ENCODE peak calls at places on chromosome 9, in eight cellular contexts. U is stomach, N is WERI-Rb-1, H is upper lobe of right lung, B is BJ, O is mucosa of descending colon, Y is HFF-Myc, L is NB4. X is an unnamed sample.

GRCh38 chr9:124285903-124286291 is 28.1 kb downstream of the NEK6 start:
- DNase-seq in U (peak), N (no peak), H (peak), B (peak), O (peak), Y (peak), L (peak), X (peak)

GRCh38 chr9:15157371-15157770 is 149.6 kb downstream of the TTC39B start:
- DNase-seq in U (no peak), N (no peak), H (no peak), B (no peak), O (no peak), Y (no peak), L (no peak), X (peak)

GRCh38 chr9:138006576-138007233 is 129.1 kb downstream of the CACNA1B start:
- DNase-seq in U (peak), N (no peak), H (peak), B (no peak), O (no peak), Y (no peak), L (no peak), X (no peak)

GRCh38 chr9:77016526-77017504 is 2.6 kb upstream of the FOXB2 start:
- DNase-seq in U (no peak), N (no peak), H (no peak), B (no peak), O (no peak), Y (no peak), L (no peak), X (no peak)

GRCh38 chr9:125663127-125663526 is 43.9 kb downstream of the MAPKAP1 start:
- DNase-seq in U (no peak), N (no peak), H (no peak), B (no peak), O (no peak), Y (peak), L (peak), X (peak)

GRCh38 chr9:28001096-28001495 is 427.8 kb upstream of the C9orf72 start:
- DNase-seq in U (no peak), N (no peak), H (no peak), B (no peak), O (no peak), Y (no peak), L (no peak), X (no peak)

GRCh38 chr9:114824130-114824529 is 18.3 kb upstream of the TNFSF15 start:
- DNase-seq in U (no peak), N (no peak), H (no peak), B (peak), O (no peak), Y (peak), L (no peak), X (peak)

GRCh38 chr9:88672874-88673695 is 138.1 kb downstream of the NXNL2 start:
- DNase-seq in U (no peak), N (no peak), H (no peak), B (no peak), O (no peak), Y (no peak), L (peak), X (no peak)

GRCh38 chr9:121498150-121498486 is 1.5 kb downstream of the GGTA1 start:
- DNase-seq in U (peak), N (peak), H (no peak), B (no peak), O (peak), Y (peak), L (peak), X (peak)

GRCh38 chr9:98168153-98168780 is 24.2 kb downstream of the CORO2A start:
- DNase-seq in U (no peak), N (no peak), H (no peak), B (no peak), O (no peak), Y (no peak), L (no peak), X (no peak)

GRCh38 chr9:109320734-109321448 is at the start of gene EPB41L4B:
- DNase-seq in U (peak), N (peak), H (peak), B (peak), O (peak), Y (peak), L (peak), X (peak)

GRCh38 chr9:99222416-99223280 is 566 bp downstream of the SEC61B start:
- DNase-seq in U (no peak), N (no peak), H (no peak), B (no peak), O (no peak), Y (no peak), L (no peak), X (no peak)
- TF ChIP-seq CTCF in U (no peak), N (peak), H (no peak), B (peak), O (no peak), Y (no peak), L (no peak), X (no peak)

GRCh38 chr9:93467062-93467416 is 13.7 kb upstream of the FAM120AOS start:
- DNase-seq in U (no peak), N (no peak), H (no peak), B (no peak), O (no peak), Y (no peak), L (peak), X (no peak)

GRCh38 chr9:93465853-93466252 is 12.5 kb upstream of the FAM120AOS start:
- DNase-seq in U (peak), N (no peak), H (no peak), B (no peak), O (no peak), Y (no peak), L (no peak), X (no peak)

GRCh38 chr9:93467462-93467861 is 14.1 kb upstream of the FAM120AOS start:
- DNase-seq in U (peak), N (no peak), H (no peak), B (no peak), O (peak), Y (no peak), L (no peak), X (no peak)

GRCh38 chr9:93464876-93465275 is 11.5 kb upstream of the FAM120AOS start:
- DNase-seq in U (no peak), N (no peak), H (no peak), B (no peak), O (no peak), Y (no peak), L (peak), X (no peak)

GRCh38 chr9:93466416-93467061 is 13.2 kb upstream of the FAM120AOS start:
- DNase-seq in U (no peak), N (no peak), H (no peak), B (no peak), O (no peak), Y (no peak), L (no peak), X (no peak)
- H3K4me3 ChIP-seq in U (no peak), N (no peak), H (no peak), B (no peak), O (no peak), Y (no peak), L (no peak), X (no peak)

DNA sequence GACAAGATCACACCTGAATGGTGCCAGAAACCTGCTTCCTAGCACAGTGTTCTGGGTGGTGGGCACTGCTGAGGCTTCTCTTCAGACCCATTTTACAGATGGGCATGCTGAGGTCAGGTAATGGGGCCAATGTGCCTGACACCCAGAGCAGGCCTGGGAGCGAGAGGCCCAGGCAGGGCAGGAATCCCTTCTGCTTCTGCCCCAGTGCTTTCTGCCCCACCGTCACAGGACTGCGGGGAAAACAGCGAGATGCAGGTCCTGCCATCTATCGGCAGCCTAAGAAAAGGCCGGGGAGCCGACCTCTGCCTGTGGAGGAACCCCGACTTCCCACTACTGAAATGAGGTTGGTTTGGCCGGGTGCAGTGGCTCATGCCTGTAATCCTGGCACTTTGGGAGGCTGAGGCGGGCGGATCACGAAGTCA is 22.8 kb upstream of the RNU6ATAC start:
- DNase-seq in U (no peak), N (peak), H (peak), B (no peak), O (no peak), Y (no peak), L (no peak), X (no peak)
- TF ChIP-seq CTCF in U (no peak), N (no peak), H (peak), B (no peak), O (no peak), Y (no peak), L (no peak), X (no peak)

GRCh38 chr9:79574716-79575242 is 3.0 kb downstream of the TLE4 start:
- DNase-seq in U (no peak), N (no peak), H (no peak), B (no peak), O (no peak), Y (no peak), L (no peak), X (no peak)

GRCh38 chr9:79572891-79573696 is 1.3 kb downstream of the TLE4 start:
- DNase-seq in U (peak), N (peak), H (peak), B (no peak), O (peak), Y (no peak), L (peak), X (no peak)

GRCh38 chr9:79575560-79575959 is 3.8 kb downstream of the TLE4 start:
- DNase-seq in U (no peak), N (no peak), H (no peak), B (no peak), O (no peak), Y (no peak), L (no peak), X (no peak)

GRCh38 chr9:79573697-79573976 is 1.9 kb downstream of the TLE4 start:
- DNase-seq in U (no peak), N (no peak), H (no peak), B (no peak), O (no peak), Y (no peak), L (no peak), X (peak)

DNA sequence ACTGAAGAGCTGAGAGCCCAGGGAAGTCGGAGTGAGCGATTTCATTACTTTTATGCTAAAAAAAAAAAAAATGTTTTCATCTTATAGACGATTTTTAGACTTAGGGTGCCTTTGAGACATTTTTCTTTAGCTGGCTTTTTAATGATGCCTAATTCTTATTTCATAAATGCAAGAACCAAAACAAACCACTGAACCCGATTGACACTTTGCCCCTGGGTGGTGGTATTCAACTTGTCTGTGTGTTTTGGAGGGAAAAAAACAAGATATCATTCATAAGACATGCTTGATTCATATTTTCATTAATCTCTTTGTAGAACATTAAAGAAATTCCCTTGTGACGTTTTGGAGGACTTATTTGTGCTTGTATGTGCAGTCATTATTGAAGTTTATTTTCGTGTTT is 2.4 kb downstream of the TLE4 start:
- DNase-seq in U (no peak), N (no peak), H (no peak), B (no peak), O (no peak), Y (no peak), L (no peak), X (no peak)
- H3K4me3 ChIP-seq in U (peak), N (no peak), H (peak), B (peak), O (no peak), Y (peak), L (peak), X (peak)

GRCh38 chr9:72755836-72756235 is 197.0 kb downstream of the ALDH1A1 start:
- DNase-seq in U (no peak), N (no peak), H (no peak), B (no peak), O (no peak), Y (no peak), L (no peak), X (no peak)

GRCh38 chr9:72751541-72751940 is 201.3 kb downstream of the ALDH1A1 start:
- DNase-seq in U (no peak), N (no peak), H (no peak), B (no peak), O (no peak), Y (no peak), L (no peak), X (no peak)

GRCh38 chr9:72758944-72759343 is 193.9 kb downstream of the ALDH1A1 start:
- DNase-seq in U (no peak), N (no peak), H (no peak), B (no peak), O (no peak), Y (no peak), L (no peak), X (no peak)

GRCh38 chr9:72749276-72749675 is 203.6 kb downstream of the ALDH1A1 start:
- DNase-seq in U (no peak), N (no peak), H (no peak), B (no peak), O (peak), Y (no peak), L (no peak), X (no peak)

DNA sequence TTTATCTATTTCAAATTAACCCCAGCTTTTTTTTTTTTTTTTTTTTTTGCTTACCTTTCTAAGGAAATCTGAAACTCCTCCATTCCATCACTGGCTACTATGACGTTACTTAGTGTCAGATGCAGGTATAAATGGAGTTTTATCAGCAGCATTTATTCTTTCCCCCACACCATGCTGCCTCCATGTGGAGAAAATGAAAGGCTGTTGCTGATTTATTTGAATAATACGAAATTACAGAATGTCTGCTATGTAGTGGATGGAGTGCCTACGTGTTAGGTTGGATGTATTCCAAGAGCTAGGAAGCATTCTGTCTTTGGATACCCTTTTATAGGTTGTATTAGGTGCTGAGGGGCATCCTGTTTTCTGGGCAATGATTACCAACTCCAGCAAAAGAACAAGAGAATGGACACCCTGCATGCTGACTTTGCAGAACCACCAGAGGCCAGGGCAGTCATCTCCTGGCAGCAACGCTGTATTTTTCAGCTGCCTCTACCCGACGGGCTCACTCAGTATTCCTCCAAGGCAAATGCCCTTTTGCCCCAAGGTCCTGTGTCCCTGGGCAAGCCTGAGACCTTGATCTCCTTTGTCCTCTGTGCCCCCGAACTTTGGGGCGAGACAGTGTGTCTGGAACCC is 199.5 kb downstream of the ALDH1A1 start:
- DNase-seq in U (no peak), N (no peak), H (no peak), B (no peak), O (peak), Y (no peak), L (peak), X (peak)
- TF ChIP-seq CTCF in U (peak), N (no peak), H (no peak), B (peak), O (no peak), Y (no peak), L (no peak), X (peak)

GRCh38 chr9:35135988-35136387 is 20.3 kb upstream of the ATOSB start:
- DNase-seq in U (no peak), N (no peak), H (no peak), B (no peak), O (no peak), Y (no peak), L (peak), X (no peak)

GRCh38 chr9:35142037-35142436 is 19.8 kb upstream of the UNC13B start:
- DNase-seq in U (no peak), N (no peak), H (no peak), B (no peak), O (no peak), Y (no peak), L (no peak), X (no peak)

GRCh38 chr9:35140097-35140496 is 21.7 kb upstream of the UNC13B start:
- DNase-seq in U (no peak), N (no peak), H (no peak), B (no peak), O (no peak), Y (no peak), L (no peak), X (no peak)

GRCh38 chr9:35134920-35135319 is 19.3 kb upstream of the ATOSB start:
- DNase-seq in U (no peak), N (no peak), H (no peak), B (no peak), O (no peak), Y (no peak), L (no peak), X (no peak)

GRCh38 chr9:35136866-35137265 is 21.2 kb upstream of the ATOSB start:
- DNase-seq in U (no peak), N (no peak), H (no peak), B (no peak), O (no peak), Y (no peak), L (no peak), X (peak)
- H3K4me3 ChIP-seq in U (no peak), N (no peak), H (no peak), B (no peak), O (no peak), Y (no peak), L (no peak), X (no peak)

DNA sequence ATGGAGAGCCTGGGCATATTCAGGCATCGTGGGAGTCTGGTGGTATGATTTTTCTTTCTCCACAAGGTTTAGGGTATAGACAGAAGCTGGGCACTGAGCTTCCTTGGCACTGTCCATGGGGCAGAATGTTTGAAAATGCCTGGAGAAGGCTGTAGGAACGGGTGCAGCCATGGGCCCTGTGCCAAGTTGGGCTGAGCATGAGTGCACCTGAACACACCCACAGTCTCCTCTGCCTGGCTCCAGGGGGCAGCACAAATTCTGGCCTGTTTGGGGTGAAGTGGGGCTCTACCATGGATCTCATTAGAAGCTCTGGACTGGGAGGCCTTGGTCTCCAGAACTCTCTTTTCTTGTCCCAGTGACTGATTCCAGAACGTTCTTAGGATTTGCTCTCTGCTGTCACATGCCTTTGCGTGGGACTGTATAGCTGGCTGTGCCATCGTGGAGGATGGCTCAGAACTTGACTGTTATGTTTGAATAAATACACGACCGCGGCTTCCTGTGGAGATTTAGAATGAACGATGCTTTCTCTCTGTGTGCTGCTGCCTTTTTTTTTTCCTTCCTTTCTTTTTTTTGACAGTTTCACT is 229.8 kb downstream of the FANCC start:
- DNase-seq in U (peak), N (no peak), H (peak), B (no peak), O (peak), Y (no peak), L (peak), X (no peak)
- TF ChIP-seq CTCF in U (no peak), N (peak), H (peak), B (peak), O (no peak), Y (peak), L (peak), X (no peak)

GRCh38 chr9:95875305-95876137 is at the start of gene ERCC6L2:
- DNase-seq in U (peak), N (peak), H (peak), B (peak), O (peak), Y (peak), L (peak), X (peak)

GRCh38 chr9:95876138-95876444 is 600 bp downstream of the ERCC6L2 start:
- DNase-seq in U (no peak), N (no peak), H (no peak), B (no peak), O (no peak), Y (no peak), L (no peak), X (no peak)

GRCh38 chr9:95874303-95874988 is 1.0 kb upstream of the ERCC6L2 start:
- DNase-seq in U (no peak), N (no peak), H (no peak), B (no peak), O (no peak), Y (no peak), L (no peak), X (no peak)

GRCh38 chr9:95876595-95876994 is 1.1 kb downstream of the ERCC6L2 start:
- DNase-seq in U (no peak), N (no peak), H (no peak), B (no peak), O (no peak), Y (no peak), L (peak), X (no peak)

DNA sequence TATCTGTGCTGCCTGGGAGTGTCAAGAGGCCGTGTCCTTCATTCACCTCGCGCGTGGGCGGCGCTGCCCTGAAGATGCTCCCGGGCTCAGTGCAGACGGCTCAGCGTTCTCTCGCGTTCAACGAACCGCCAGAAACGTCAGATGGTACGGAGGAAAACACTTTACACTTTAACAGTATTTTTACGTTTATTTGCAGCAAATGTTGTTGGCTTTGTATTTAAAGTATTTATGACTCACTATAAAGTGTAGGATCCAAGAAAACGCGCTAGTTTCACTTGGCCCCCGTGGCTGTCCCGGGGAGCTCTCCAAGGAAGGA is 544 bp upstream of the ERCC6L2 start:
- DNase-seq in U (peak), N (peak), H (peak), B (no peak), O (peak), Y (no peak), L (peak), X (no peak)
- H3K4me3 ChIP-seq in U (no peak), N (no peak), H (no peak), B (no peak), O (peak), Y (no peak), L (no peak), X (no peak)

GRCh38 chr9:6047020-6047419 is 31.6 kb upstream of the RANBP6 start:
- DNase-seq in U (no peak), N (no peak), H (no peak), B (no peak), O (no peak), Y (no peak), L (no peak), X (no peak)

GRCh38 chr9:6048039-6048438 is 32.6 kb upstream of the RANBP6 start:
- DNase-seq in U (no peak), N (no peak), H (no peak), B (no peak), O (peak), Y (no peak), L (no peak), X (no peak)

GRCh38 chr9:6051511-6051950 is 36.1 kb upstream of the RANBP6 start:
- DNase-seq in U (no peak), N (no peak), H (no peak), B (no peak), O (no peak), Y (no peak), L (no peak), X (no peak)

GRCh38 chr9:6052520-6052919 is 37.1 kb upstream of the RANBP6 start:
- DNase-seq in U (no peak), N (no peak), H (no peak), B (no peak), O (no peak), Y (no peak), L (no peak), X (no peak)

GRCh38 chr9:6049798-6050197 is 34.4 kb upstream of the RANBP6 start:
- DNase-seq in U (no peak), N (no peak), H (no peak), B (no peak), O (peak), Y (no peak), L (peak), X (no peak)
- TF ChIP-seq CTCF in U (no peak), N (peak), H (peak), B (peak), O (no peak), Y (peak), L (peak), X (peak)

X was measured in foreskin fibroblast.